ENCODE peak calls at places on chromosome 7, in nine cellular contexts. L is tibial artery; W is choroid plexus epithelial cell; J is endothelial cell; T is esophagus squamous epithelium; Z is neural crest cell; B is GM10248; D is CD4-positive, alpha-beta T cell; P is nephron progenitor cell. K is an unnamed sample.
A peak's percentile ranks its signal among the peaks of the same experiment; 100 is the strongest.

GRCh38 chr7:21967500-21968099 is 21.9 kb upstream of the CDCA7L start:
- DNase-seq in T (no peak), P (no peak), J (no peak), Z (no peak), W (peak; percentile 83), B (no peak), D (no peak), L (no peak), K (no peak)

GRCh38 chr7:12970626-12971025 is 283.2 kb downstream of the ARL4A start:
- DNase-seq in P (no peak), D (no peak), T (no peak), J (no peak), B (no peak), W (no peak), L (no peak), Z (no peak), K (no peak)

GRCh38 chr7:76338298-76339084 is 20.3 kb downstream of the YWHAG start:
- DNase-seq in D (no peak), T (no peak), P (no peak), L (no peak), J (no peak), Z (no peak), B (no peak), W (peak; percentile 22), K (no peak)

GRCh38 chr7:113199841-113200240 is 81.5 kb upstream of the SMIM30 start:
- DNase-seq in B (no peak), D (no peak), J (no peak), W (peak; percentile 70), L (no peak), Z (no peak), P (no peak), T (no peak), K (no peak)

GRCh38 chr7:144102041-144102440 is 7.3 kb upstream of the OR2A2 start:
- DNase-seq in D (no peak), B (no peak), W (no peak), P (no peak), L (no peak), J (no peak), T (no peak), Z (no peak), K (no peak)

GRCh38 chr7:20784311-20785210 is 2.1 kb downstream of the SP8 start:
- DNase-seq in T (no peak), W (no peak), D (no peak), Z (no peak), L (no peak), J (peak; percentile 67), B (peak; percentile 41), P (peak; percentile 68), K (no peak)

GRCh38 chr7:77797734-77798393 is 370 bp downstream of the TMEM60 start:
- DNase-seq in J (peak; percentile 42), B (no peak), T (no peak), Z (no peak), D (no peak), P (peak; percentile 63), L (peak; percentile 24), W (no peak), K (no peak)

GRCh38 chr7:298739-299138 is 8.8 kb downstream of the FOXL3 start:
- DNase-seq in D (no peak), T (no peak), J (no peak), B (no peak), W (no peak), P (no peak), Z (no peak), L (no peak), K (no peak)

GRCh38 chr7:97145068-97145467 is 27.6 kb downstream of the SDHAF3 start:
- DNase-seq in J (no peak), W (peak; percentile 70), Z (no peak), L (no peak), P (no peak), D (no peak), B (no peak), T (no peak), K (peak; percentile 7)

GRCh38 chr7:36154255-36155212 is 1.5 kb downstream of the EEPD1 start:
- DNase-seq in Z (no peak), W (no peak), B (no peak), P (no peak), L (no peak), D (no peak), J (no peak), T (no peak), K (no peak)
- TF ChIP-seq CTCF in Z (no peak), W (no peak), B (no peak), P (no peak), L (no peak), D (no peak), J (no peak), T (no peak), K (no peak)

DNA sequence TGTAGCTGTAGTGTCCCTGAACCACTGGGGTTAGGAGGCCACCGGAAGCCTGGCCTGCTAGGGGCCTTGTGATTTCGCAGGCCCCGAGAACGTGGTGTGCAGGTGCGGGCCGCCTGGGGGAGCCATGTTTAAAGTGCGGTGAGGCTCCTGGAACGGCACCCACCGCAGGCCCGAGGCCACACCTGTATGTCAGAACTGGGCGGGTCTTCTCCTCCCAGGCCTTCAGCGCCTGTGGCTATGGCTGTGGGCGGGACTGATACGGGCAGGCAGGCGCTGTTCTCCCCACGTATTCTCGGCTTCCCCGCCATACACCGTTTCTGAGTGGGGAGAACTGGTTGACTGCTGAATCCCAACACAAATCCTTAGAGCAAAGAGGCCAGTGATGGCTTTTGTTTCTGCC is 74.8 kb downstream of the DNAJB6 start:
- DNase-seq in T (no peak), L (no peak), D (no peak), W (peak; percentile 39), Z (no peak), P (no peak), J (no peak), B (no peak), K (no peak)
- TF ChIP-seq CTCF in T (no peak), L (no peak), D (no peak), W (no peak), Z (no peak), P (no peak), J (no peak), B (no peak), K (no peak)

GRCh38 chr7:134694299-134694698 is 47.6 kb downstream of the BPGM start:
- DNase-seq in D (no peak), J (peak; percentile 35), T (no peak), Z (no peak), L (no peak), W (no peak), B (no peak), P (peak; percentile 17), K (no peak)
- TF ChIP-seq CTCF in D (no peak), J (peak; percentile 51), T (no peak), Z (peak; percentile 56), L (peak; percentile 9), W (peak; percentile 61), B (peak; percentile 10), P (peak; percentile 43), K (peak; percentile 53)

DNA sequence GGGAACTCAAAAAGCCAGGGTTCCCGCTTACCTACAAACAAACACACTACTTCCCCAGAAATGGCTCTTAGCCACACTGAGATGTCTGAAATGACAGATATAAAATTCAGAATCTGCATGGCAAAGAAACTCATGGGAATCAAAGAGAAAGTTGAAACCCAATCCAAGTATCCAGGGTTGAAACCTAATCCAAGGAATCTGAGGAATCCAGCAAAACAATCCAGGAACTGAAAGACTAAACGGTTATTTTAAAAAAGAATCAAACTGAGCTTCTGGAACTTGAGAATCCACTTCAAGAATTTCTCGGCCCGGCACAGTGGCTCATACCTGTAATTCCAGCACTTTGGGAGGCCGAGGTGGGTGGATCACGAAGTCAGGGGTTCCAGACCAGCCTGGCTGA is 568.8 kb downstream of the POM121L12 start:
- DNase-seq in D (no peak), J (no peak), B (no peak), L (no peak), Z (no peak), W (no peak), P (no peak), T (no peak), K (no peak)
- TF ChIP-seq CTCF in D (no peak), J (no peak), B (no peak), L (no peak), Z (no peak), W (no peak), P (no peak), T (no peak), K (no peak)

GRCh38 chr7:127940365-127941160 is 90.7 kb downstream of the LRRC4 start:
- DNase-seq in B (no peak), W (peak; percentile 42), Z (no peak), J (no peak), L (no peak), D (no peak), T (no peak), P (no peak), K (no peak)

GRCh38 chr7:127938588-127938987 is 92.6 kb downstream of the LRRC4 start:
- DNase-seq in W (peak; percentile 92), L (no peak), Z (no peak), T (no peak), P (no peak), D (no peak), B (no peak), J (no peak), K (no peak)

GRCh38 chr7:127937066-127937680 is 94.1 kb downstream of the LRRC4 start:
- DNase-seq in T (no peak), Z (no peak), P (no peak), J (no peak), W (no peak), D (no peak), B (no peak), L (no peak), K (no peak)

GRCh38 chr7:127943541-127944521 is 87.4 kb downstream of the LRRC4 start:
- DNase-seq in L (no peak), J (no peak), T (no peak), B (no peak), W (peak; percentile 34), D (no peak), Z (peak; percentile 26), P (no peak), K (no peak)

GRCh38 chr7:127941471-127941870 is 89.8 kb downstream of the LRRC4 start:
- DNase-seq in L (no peak), P (no peak), J (no peak), T (no peak), D (no peak), W (no peak), B (no peak), Z (no peak), K (no peak)
- TF ChIP-seq CTCF in L (no peak), P (no peak), J (no peak), T (no peak), D (no peak), W (no peak), B (no peak), Z (no peak), K (no peak)

K was measured in GM12864.